ENCODE peak calls at places on chromosomes 3 and 15, in four cellular contexts. H is HepG2, C is A549, E is H1. W is an unnamed sample.

GRCh38 chr15:64048766-64049165 is 2.5 kb upstream of the DAPK2 start:
- DNase-seq in E (no peak), H (no peak), C (no peak), W (no peak)

GRCh38 chr3:66075281-66075680 is 36.6 kb upstream of the MAGI1 start:
- DNase-seq in C (no peak), H (peak; percentile 9), E (no peak), W (no peak)

GRCh38 chr3:58088501-58088900 is 80.3 kb downstream of the FLNB start:
- DNase-seq in H (no peak), C (no peak), E (no peak), W (no peak)

GRCh38 chr15:29889545-29890329 is 67.5 kb upstream of the TJP1 start:
- DNase-seq in H (no peak), E (no peak), C (no peak), W (no peak)

GRCh38 chr3:171187706-171188290 is 161.3 kb upstream of the SLC2A2 start:
- DNase-seq in C (peak; percentile 28), H (peak; percentile 47), E (no peak), W (peak; percentile 42)

GRCh38 chr3:45574067-45574494 is 20.5 kb upstream of the LIMD1 start:
- DNase-seq in C (no peak), H (no peak), E (no peak), W (peak; percentile 81)

GRCh38 chr3:196513697-196514349 is 1.3 kb downstream of the SMCO1 start:
- DNase-seq in H (no peak), C (no peak), E (no peak), W (no peak)

GRCh38 chr3:142104763-142105162 is 44.6 kb downstream of the TFDP2 start:
- DNase-seq in C (no peak), E (no peak), H (no peak), W (no peak)

GRCh38 chr3:72586694-72587093 is 261.6 kb downstream of the SHQ1 start:
- DNase-seq in E (no peak), H (no peak), C (no peak), W (no peak)

GRCh38 chr15:70214266-70214665 is 116.5 kb upstream of the TLE3 start:
- DNase-seq in E (no peak), H (no peak), C (no peak), W (no peak)

GRCh38 chr3:13133471-13133981 is 60.3 kb upstream of the IQSEC1 start:
- DNase-seq in H (no peak), E (no peak), C (no peak), W (no peak)

GRCh38 chr3:169699536-169700050 is 36.1 kb upstream of the MECOM start:
- DNase-seq in E (no peak), C (no peak), H (peak; percentile 3), W (no peak)

GRCh38 chr15:62603757-62604156 is 438.7 kb upstream of the C2CD4B start:
- DNase-seq in H (no peak), E (no peak), C (peak; percentile 62), W (no peak)

GRCh38 chr3:125110016-125110875 is 54.4 kb upstream of the HEG1 start:
- DNase-seq in C (peak; percentile 30), E (peak; percentile 22), H (no peak), W (no peak)

GRCh38 chr3:113834983-113835382 is 3.6 kb upstream of the GRAMD1C start:
- DNase-seq in H (no peak), C (no peak), E (no peak), W (no peak)

GRCh38 chr3:31453430-31453829 is 79.3 kb upstream of the STT3B start:
- DNase-seq in C (no peak), H (no peak), E (no peak), W (no peak)

GRCh38 chr3:17033516-17034168 is 148.9 kb downstream of the PLCL2 start:
- DNase-seq in C (no peak), E (no peak), H (no peak), W (no peak)
- TF ChIP-seq HDAC2 in C (no peak), E (no peak), H (no peak), W (no peak)

GRCh38 chr3:165624761-165625160 is 212.5 kb downstream of the BCHE start:
- DNase-seq in H (no peak), C (peak; percentile 14), E (no peak), W (peak; percentile 17)
- TF ChIP-seq HDAC2 in H (no peak), C (no peak), E (no peak), W (no peak)

DNA sequence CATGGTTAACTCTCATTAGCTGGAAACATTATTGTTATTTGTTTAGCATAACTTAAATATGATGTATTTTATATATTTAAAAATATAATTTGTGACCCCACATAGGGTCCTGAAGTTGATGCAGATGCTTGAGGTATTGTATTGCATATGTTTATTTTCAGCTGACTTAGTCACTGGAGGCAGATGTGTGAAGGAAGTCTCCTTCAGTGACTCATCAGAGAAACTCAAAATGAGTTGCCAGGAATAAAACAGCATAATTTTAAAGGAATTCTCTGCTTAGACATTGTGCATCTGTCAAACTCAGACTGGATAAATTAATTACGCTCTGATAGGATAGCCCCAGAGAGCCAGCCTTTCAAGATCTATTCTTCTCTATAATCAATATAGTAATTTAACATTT is 7.9 kb upstream of the OR4F6 start:
- DNase-seq in E (no peak), C (no peak), H (no peak), W (no peak)
- TF ChIP-seq HDAC2 in E (no peak), C (no peak), H (no peak), W (no peak)

GRCh38 chr15:87713405-87713995 is 543.0 kb downstream of the NTRK3 start:
- DNase-seq in E (no peak), C (no peak), H (no peak), W (no peak)

GRCh38 chr15:87707581-87708130 is 548.9 kb downstream of the NTRK3 start:
- DNase-seq in H (no peak), C (no peak), E (no peak), W (no peak)

GRCh38 chr15:87711011-87711410 is 545.5 kb downstream of the NTRK3 start:
- DNase-seq in C (no peak), H (no peak), E (no peak), W (no peak)

GRCh38 chr15:87712211-87712610 is 544.3 kb downstream of the NTRK3 start:
- DNase-seq in C (no peak), H (no peak), E (no peak), W (no peak)

GRCh38 chr15:87710406-87710805 is 546.1 kb downstream of the NTRK3 start:
- DNase-seq in H (no peak), E (no peak), C (no peak), W (no peak)
- TF ChIP-seq HDAC2 in H (no peak), E (no peak), C (no peak), W (no peak)

DNA sequence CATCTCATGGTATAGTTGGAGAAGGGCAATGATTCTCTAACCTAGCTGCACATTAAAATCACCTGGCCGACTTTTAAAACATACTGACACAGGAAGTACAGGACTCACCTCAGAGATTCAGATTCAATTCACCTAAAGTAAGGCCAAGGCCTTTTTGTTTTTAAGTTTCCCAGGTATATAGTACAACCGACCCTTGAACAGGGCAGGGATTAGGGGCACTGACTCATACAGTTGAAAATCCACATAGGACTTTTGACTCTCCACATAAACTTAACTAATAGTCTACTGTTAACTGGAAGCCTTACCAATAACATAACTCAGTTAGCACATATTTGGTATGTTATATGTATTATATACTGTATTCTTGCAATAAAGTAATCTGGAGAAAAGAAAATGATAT is 129.5 kb upstream of the ABI3BP start:
- DNase-seq in C (no peak), E (no peak), H (no peak), W (no peak)
- TF ChIP-seq HDAC2 in C (no peak), E (no peak), H (no peak), W (no peak)

DNA sequence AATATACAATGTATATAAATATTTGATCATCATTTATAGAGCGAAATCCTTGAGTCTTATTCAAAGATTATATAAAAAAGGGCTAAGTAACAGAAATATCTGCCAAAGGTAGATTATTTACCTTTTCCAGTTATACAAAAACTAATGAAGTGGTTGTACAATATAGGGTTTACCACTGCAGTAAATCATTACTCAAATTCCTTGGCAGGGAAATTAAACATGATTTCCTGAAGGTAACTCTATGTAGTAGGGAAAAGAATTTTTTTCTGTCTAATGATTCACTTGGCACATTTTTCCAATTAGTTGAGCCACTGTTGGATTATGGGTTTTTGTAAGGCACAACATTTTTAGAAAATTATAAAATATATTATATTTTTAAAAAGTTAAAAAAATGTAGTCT is 129.6 kb downstream of the NR2F2 start:
- DNase-seq in C (no peak), H (no peak), E (no peak), W (no peak)
- TF ChIP-seq HDAC2 in C (no peak), H (no peak), E (no peak), W (no peak)

DNA sequence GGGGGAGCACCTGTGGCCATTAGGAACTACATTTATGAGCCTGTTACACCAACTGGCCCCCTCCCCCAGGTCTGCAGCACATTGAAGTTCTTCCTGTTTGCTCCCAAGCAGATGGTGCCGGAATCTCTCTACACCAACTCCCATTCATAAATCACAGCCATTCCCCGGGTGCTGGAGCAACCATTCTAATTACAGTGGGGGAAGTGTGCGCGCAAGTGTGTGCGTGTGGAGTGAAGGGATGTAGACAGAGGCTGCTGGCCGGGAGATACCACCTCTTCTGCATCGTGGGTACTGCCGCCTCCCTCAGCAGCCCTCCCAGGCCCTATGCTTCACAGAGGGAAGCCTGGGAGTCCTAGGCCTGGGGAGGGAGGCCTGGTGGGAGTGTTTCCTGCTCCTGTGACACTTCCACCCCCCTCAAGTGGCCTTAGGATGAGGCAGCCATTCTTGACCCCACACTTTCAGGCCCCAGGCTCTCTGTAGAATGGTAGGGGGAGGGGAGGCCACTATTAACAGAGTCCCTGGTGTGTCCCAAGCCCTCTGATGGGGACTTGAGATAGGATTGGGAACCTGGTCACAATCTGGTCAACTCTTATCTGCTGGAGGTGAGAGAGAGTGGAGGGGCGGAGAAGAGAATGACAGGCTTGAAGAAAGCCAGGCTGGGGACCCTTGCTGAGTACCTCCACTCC is 69.1 kb downstream of the MAGEF1 start:
- DNase-seq in E (no peak), H (no peak), C (no peak), W (no peak)
- TF ChIP-seq HDAC2 in E (no peak), H (no peak), C (no peak), W (no peak)

GRCh38 chr3:56923546-56924224 is 121.9 kb upstream of the ARHGEF3 start:
- DNase-seq in E (no peak), C (peak; percentile 52), H (no peak), W (no peak)
- TF ChIP-seq HDAC2 in E (no peak), C (no peak), H (no peak), W (no peak)

DNA sequence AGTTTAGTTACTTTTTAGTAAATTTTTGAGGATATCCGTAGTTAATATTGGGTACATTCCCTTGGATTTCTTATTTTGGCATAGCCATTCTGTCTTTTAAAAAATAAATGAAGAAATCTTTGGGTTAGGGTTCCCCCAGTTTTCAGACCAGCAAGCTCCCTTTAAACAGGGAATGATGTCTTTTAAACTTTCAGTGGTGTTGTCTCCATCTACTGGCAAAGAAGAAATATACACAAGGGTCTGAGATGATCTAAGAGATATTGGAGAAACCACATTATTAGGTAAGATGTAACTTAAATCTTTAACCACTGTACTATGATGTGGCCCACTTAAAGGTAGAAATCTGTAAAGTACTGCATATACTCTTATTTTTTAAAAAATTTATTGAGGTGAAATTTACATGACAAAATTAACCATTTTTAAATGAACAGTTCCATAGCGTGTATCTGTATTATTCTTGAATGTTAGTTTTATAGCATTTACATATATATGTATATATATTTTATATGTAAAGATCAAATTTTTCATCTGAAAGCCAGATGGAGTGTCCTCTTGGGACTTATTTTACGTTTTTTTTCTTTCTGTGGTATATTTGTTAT is 35.1 kb upstream of the EIF3J start:
- DNase-seq in H (peak; percentile 27), C (peak; percentile 20), E (no peak), W (peak; percentile 30)
- TF ChIP-seq HDAC2 in H (no peak), C (no peak), E (no peak), W (no peak)

GRCh38 chr3:128872744-128873143 is 6.7 kb upstream of the ACAD9 start:
- DNase-seq in E (no peak), C (no peak), H (no peak), W (no peak)
- TF ChIP-seq HDAC2 in E (no peak), C (no peak), H (no peak), W (no peak)